ENCODE peak calls at places on chromosomes 16 and 17, in six cellular contexts. L is progenitor cell of endocrine pancreas, J is AG10803, X is neural progenitor cell, A is AG04449, T is fibroblast of lung. Z is an unnamed sample.

GRCh38 chr17:17509601-17510425 is 13.6 kb upstream of the RASD1 start:
- DNase-seq in X (no peak), J (no peak), A (no peak), T (no peak), L (no peak), Z (no peak)

GRCh38 chr17:58281511-58282011 is 826 bp upstream of the MPO start:
- DNase-seq in T (no peak), X (no peak), J (no peak), L (no peak), A (no peak), Z (no peak)

GRCh38 chr17:48413613-48414405 is 16.2 kb downstream of the SKAP1 start:
- DNase-seq in X (no peak), L (no peak), A (no peak), T (no peak), J (no peak), Z (no peak)

GRCh38 chr17:586920-587319 is 127.7 kb downstream of the VPS53 start:
- DNase-seq in A (no peak), X (no peak), L (no peak), J (no peak), T (no peak), Z (no peak)

GRCh38 chr16:50332599-50332998 is 36.2 kb downstream of the BRD7 start:
- DNase-seq in L (no peak), T (no peak), J (no peak), X (no peak), A (no peak), Z (no peak)

GRCh38 chr17:77798481-77798880 is 160.0 kb upstream of the TNRC6C start:
- DNase-seq in X (no peak), T (no peak), J (no peak), L (no peak), A (no peak), Z (no peak)

GRCh38 chr17:42363767-42364585 is 24.3 kb downstream of the STAT3 start:
- DNase-seq in T (no peak), L (no peak), J (no peak), X (no peak), A (no peak), Z (peak)

GRCh38 chr16:73122604-73123386 is 74.9 kb upstream of the ZFHX3 start:
- DNase-seq in X (no peak), A (no peak), J (peak), T (peak), L (no peak), Z (no peak)

GRCh38 chr16:79089735-79090284 is 510.7 kb downstream of the MAF start:
- DNase-seq in X (no peak), T (no peak), L (no peak), A (no peak), J (no peak), Z (no peak)

GRCh38 chr17:72383053-72383847 is 262.4 kb downstream of the SOX9 start:
- DNase-seq in A (no peak), J (no peak), X (peak), T (peak), L (no peak), Z (no peak)

GRCh38 chr16:54817940-54818574 is 112.6 kb upstream of the IRX5 start:
- DNase-seq in T (no peak), J (no peak), A (no peak), L (no peak), X (peak), Z (no peak)

GRCh38 chr17:40314557-40314953 is 5.6 kb downstream of the RARA start:
- DNase-seq in A (no peak), X (no peak), J (peak), T (peak), L (no peak), Z (peak)

GRCh38 chr16:64180136-64180900 is 941.5 kb downstream of the CDH11 start:
- DNase-seq in A (no peak), J (no peak), L (no peak), X (no peak), T (no peak), Z (no peak)

GRCh38 chr17:49779730-49780220 is 8.7 kb upstream of the KAT7 start:
- DNase-seq in T (peak), L (no peak), J (peak), A (peak), X (peak), Z (peak)

GRCh38 chr16:4070936-4071335 is 45.3 kb downstream of the ADCY9 start:
- DNase-seq in J (no peak), X (no peak), T (no peak), L (no peak), A (no peak), Z (no peak)

GRCh38 chr16:4077083-4077714 is 39.0 kb downstream of the ADCY9 start:
- DNase-seq in L (no peak), A (no peak), T (no peak), X (no peak), J (no peak), Z (peak)

GRCh38 chr16:4081035-4081434 is 35.2 kb downstream of the ADCY9 start:
- DNase-seq in T (no peak), X (peak), A (no peak), L (no peak), J (no peak), Z (no peak)

GRCh38 chr16:4071686-4072561 is 44.3 kb downstream of the ADCY9 start:
- DNase-seq in T (no peak), L (no peak), A (no peak), X (no peak), J (no peak), Z (no peak)

GRCh38 chr16:4075534-4075933 is 40.7 kb downstream of the ADCY9 start:
- DNase-seq in J (no peak), L (no peak), T (no peak), X (no peak), A (no peak), Z (no peak)
- TF ChIP-seq CTCF in J (no peak), L (no peak), T (no peak), X (no peak), A (no peak), Z (no peak)

GRCh38 chr17:74008196-74008595 is 195.3 kb upstream of the RPL38 start:
- DNase-seq in J (no peak), L (no peak), T (no peak), A (no peak), X (peak), Z (peak)

GRCh38 chr17:74015316-74015715 is 188.2 kb upstream of the RPL38 start:
- DNase-seq in X (no peak), A (no peak), T (no peak), J (no peak), L (no peak), Z (no peak)

GRCh38 chr17:74010903-74011302 is 192.6 kb upstream of the RPL38 start:
- DNase-seq in X (peak), J (no peak), L (no peak), T (no peak), A (no peak), Z (no peak)

GRCh38 chr17:74012465-74012864 is 191.0 kb upstream of the RPL38 start:
- DNase-seq in J (no peak), X (no peak), L (no peak), T (no peak), A (no peak), Z (no peak)

DNA sequence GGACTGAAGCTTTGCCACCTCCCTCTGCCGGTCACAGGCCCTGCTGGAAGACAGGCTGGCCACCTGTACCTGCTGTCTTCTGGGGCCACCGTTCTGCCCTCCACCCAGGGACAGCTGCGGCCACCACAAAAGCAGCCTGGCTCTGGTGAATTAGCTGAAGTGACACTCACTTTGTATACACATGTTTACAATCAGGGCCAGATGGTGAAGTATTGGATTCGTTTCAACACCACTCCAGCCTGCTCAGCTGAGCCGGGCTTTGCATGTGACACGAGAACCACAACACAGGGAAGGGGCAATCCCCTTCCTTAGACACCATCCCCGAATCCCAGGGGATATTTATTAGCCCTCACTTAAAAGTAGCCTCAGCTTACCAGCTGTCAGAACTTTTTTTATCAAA is 191.5 kb upstream of the RPL38 start:
- DNase-seq in J (peak), L (no peak), A (no peak), T (no peak), X (no peak), Z (no peak)
- TF ChIP-seq CTCF in J (no peak), L (no peak), A (no peak), T (no peak), X (no peak), Z (no peak)

DNA sequence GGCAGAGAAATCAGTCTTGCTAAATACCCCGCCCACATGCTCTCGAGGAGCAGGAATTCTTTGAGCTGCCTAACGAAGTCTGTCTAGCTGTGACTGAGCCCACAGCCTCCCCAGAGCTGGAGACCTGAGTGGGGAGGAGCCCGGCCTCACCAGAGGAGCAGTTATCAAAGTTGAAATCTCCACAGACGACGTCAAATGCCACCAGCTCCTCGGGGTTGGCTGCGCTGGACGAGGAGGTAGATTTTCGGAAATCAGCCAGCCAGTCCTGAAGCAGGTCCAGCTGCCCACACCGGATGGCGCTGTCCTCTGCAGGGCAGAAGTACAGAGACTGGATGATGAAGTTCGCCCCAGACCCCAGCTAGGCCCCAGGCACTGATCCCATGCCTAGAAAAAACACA is 53.8 kb downstream of the PRMT7 start:
- DNase-seq in T (no peak), L (no peak), A (no peak), X (no peak), J (peak), Z (no peak)
- TF ChIP-seq CTCF in T (no peak), L (peak), A (no peak), X (peak), J (no peak), Z (no peak)

GRCh38 chr17:74351552-74352210 is 10.0 kb downstream of the BTBD17 start:
- DNase-seq in L (no peak), J (no peak), T (no peak), A (no peak), X (peak), Z (no peak)
- TF ChIP-seq CTCF in L (peak), J (no peak), T (no peak), A (no peak), X (peak), Z (no peak)

DNA sequence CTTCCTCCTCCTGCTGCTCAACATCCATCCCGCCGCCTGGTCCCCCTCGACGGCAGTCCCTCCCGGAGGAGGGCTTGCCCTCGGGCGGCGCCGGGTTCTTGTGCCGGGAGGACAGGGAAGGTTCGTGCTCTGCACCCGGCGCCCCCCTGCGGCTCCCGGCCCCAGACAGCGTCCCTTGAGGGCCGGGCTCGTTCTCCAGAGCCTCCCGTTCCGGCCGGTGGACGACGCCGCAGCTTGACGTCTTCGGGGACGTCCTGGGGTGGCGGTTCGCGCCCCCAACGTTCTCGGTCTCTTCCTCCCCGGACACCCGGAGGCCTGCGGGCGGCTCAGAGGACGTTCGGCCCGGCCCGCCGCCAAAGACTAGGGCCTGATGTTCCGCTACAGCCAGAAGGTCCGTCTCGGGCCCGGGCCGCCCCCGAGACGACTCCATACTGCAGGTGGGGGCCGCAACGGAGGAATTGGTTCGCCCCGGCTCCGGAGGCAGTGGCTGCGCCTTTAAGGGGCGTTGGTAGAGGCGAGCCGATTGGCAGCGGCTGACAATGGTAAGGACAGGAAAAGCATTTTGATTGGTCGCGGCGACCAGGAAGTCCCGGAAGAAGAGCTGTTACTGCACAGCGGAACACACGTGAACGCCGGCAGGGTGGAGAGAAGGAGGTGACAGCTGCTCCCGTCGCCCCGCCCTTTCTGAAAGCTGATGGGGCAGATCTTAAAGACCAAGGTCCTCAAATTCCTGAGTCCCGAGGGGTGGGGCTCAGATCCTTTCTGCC is at the start of gene BORCS6:
- DNase-seq in A (peak), T (peak), X (peak), J (peak), L (peak), Z (peak)
- TF ChIP-seq CTCF in A (no peak), T (peak), X (no peak), J (no peak), L (peak), Z (no peak)

GRCh38 chr16:75929056-75929455 is 202.8 kb upstream of the CPHXL start:
- DNase-seq in J (no peak), L (no peak), X (no peak), A (no peak), T (no peak), Z (no peak)

GRCh38 chr16:75928295-75928694 is 202.0 kb upstream of the CPHXL start:
- DNase-seq in A (no peak), X (no peak), T (peak), J (no peak), L (no peak), Z (no peak)

GRCh38 chr16:75924397-75924796 is 198.1 kb upstream of the CPHXL start:
- DNase-seq in J (no peak), T (no peak), A (no peak), L (no peak), X (no peak), Z (no peak)

GRCh38 chr16:75931043-75931442 is 204.8 kb upstream of the CPHXL start:
- DNase-seq in A (peak), J (no peak), L (no peak), T (peak), X (no peak), Z (peak)

GRCh38 chr16:75927824-75928223 is 201.5 kb upstream of the CPHXL start:
- DNase-seq in A (no peak), L (no peak), J (no peak), X (no peak), T (no peak), Z (no peak)
- TF ChIP-seq CTCF in A (no peak), L (no peak), J (no peak), X (no peak), T (no peak), Z (no peak)

Z was measured in MCF 10A.